ENCODE peak calls at places on chromosome 14, in six cellular contexts. O is osteoblast, G is pancreas, F is fibroblast of lung, L is sigmoid colon, P is A549. U is an unnamed sample. For H3K4me1, the result is how much of the 10 kb centered on the place peaks cover.

GRCh38 chr14:84591827-84592540 is 938.0 kb upstream of the FLRT2 start:
- DNase-seq in O (no peak), G (peak), F (no peak), L (no peak), P (no peak), U (no peak)

GRCh38 chr14:43795600-43796228 is 711.4 kb downstream of the FSCB start:
- DNase-seq in O (no peak), G (no peak), F (peak), L (no peak), P (no peak), U (no peak)

GRCh38 chr14:100159107-100159864 is at the start of gene DEGS2:
- DNase-seq in O (no peak), G (peak), F (no peak), L (no peak), P (peak), U (no peak)

GRCh38 chr14:36618641-36619040 is 36.2 kb upstream of the NKX2-8 start:
- DNase-seq in O (no peak), G (no peak), F (no peak), L (no peak), P (no peak), U (no peak)

GRCh38 chr14:59394268-59394667 is 70.9 kb downstream of the GPR135 start:
- DNase-seq in O (peak), G (no peak), F (no peak), L (no peak), P (no peak), U (no peak)

GRCh38 chr14:61627612-61628011 is 67.7 kb upstream of the HIF1A start:
- DNase-seq in O (no peak), G (no peak), F (no peak), L (no peak), P (no peak), U (no peak)

GRCh38 chr14:24171422-24172260 is at the start of gene REC8:
- DNase-seq in O (no peak), G (peak), F (peak), L (peak), P (no peak), U (no peak)

GRCh38 chr14:32203928-32204357 is 874 bp upstream of the RNU6-8 start:
- DNase-seq in O (no peak), G (peak), F (peak), L (peak), P (no peak), U (peak)

GRCh38 chr14:74954232-74954946 is 1.0 kb downstream of the PGF start:
- DNase-seq in O (peak), G (no peak), F (no peak), L (no peak), P (no peak), U (no peak)

GRCh38 chr14:23579739-23580138 is 1.1 kb upstream of the JPH4 start:
- DNase-seq in O (no peak), G (no peak), F (no peak), L (no peak), P (no peak), U (no peak)

GRCh38 chr14:52781629-52782028 is 9.8 kb downstream of the GNPNAT1 start:
- DNase-seq in O (no peak), G (no peak), F (no peak), L (no peak), P (no peak), U (no peak)

GRCh38 chr14:75697371-75697770 is 36.3 kb downstream of the TTLL5 start:
- DNase-seq in O (no peak), G (no peak), F (no peak), L (no peak), P (no peak), U (no peak)

DNA sequence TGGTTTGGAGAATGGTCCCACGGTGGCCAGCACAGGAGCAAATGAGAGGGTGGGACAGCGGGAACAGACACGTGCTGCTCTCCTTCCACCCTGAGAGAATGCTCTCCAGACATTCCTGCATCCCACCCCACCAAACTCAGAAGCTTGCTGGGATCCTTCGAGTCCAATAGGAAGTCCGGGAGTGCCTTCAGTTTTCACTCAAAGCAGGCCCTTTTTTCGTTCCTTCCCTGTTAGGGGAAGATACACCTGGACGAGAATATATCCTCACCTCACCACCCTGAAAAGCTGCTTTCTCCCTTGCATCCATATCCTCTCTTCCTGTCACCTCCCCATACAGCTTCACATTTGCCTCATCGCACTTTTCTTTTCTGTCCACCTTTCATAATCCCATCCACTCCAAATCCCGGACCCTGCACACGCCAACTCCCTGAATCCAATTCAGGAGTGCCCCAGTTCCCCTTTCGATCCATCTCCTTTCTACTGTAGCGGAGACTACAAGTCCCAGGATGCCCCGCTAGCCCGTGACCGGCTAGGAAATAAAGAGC is 2.4 kb downstream of the TMEM253 start:
- DNase-seq in O (peak), G (no peak), F (no peak), L (no peak), P (peak), U (no peak)
- H3K4me1 ChIP-seq in O (under half), G (under half), F (under half), L (under half), P (half or more), U (under half)

GRCh38 chr14:91267965-91268437 is 23.5 kb upstream of the GPR68 start:
- DNase-seq in O (no peak), G (no peak), F (no peak), L (no peak), P (no peak), U (no peak)

GRCh38 chr14:91271639-91272038 is 27.1 kb upstream of the GPR68 start:
- DNase-seq in O (no peak), G (no peak), F (no peak), L (no peak), P (no peak), U (no peak)

GRCh38 chr14:91269076-91269991 is 24.8 kb upstream of the GPR68 start:
- DNase-seq in O (peak), G (no peak), F (peak), L (no peak), P (no peak), U (no peak)

GRCh38 chr14:91270619-91271018 is 26.1 kb upstream of the GPR68 start:
- DNase-seq in O (no peak), G (no peak), F (no peak), L (no peak), P (no peak), U (no peak)

GRCh38 chr14:91270188-91270587 is 25.7 kb upstream of the GPR68 start:
- DNase-seq in O (no peak), G (no peak), F (no peak), L (no peak), P (no peak), U (no peak)
- TF ChIP-seq CTCF in O (no peak), G (no peak), F (no peak), L (no peak), P (no peak), U (no peak)

GRCh38 chr14:92726933-92727262 is 21.5 kb downstream of the LGMN start:
- DNase-seq in O (no peak), G (no peak), F (no peak), L (no peak), P (no peak), U (no peak)
- H3K4me3 ChIP-seq in O (no peak), G (no peak), F (no peak), L (no peak), P (no peak), U (no peak)

DNA sequence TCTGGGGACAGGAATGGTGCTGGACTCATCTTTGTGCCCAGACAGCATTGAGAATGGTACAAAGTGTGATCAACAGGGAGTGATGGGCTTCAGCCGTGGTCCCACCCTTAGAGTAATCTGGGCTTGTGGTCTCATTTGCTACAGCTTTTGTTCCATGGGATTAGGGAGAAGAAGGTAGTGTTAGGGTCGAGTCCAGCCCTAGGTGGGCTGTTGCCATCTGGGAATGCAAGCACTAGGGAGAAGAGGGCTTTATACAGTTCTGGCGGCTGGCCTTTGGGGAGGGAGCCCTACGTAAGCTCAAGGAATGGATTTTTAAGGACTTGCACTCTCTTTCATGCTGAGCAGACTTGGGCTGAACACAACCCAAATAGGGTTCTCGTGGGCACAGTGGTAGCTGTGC is 4.9 kb downstream of the PLEKHG3 start:
- DNase-seq in O (no peak), G (no peak), F (no peak), L (peak), P (no peak), U (no peak)
- H3K4me1 ChIP-seq in O (under half), G (under half), F (under half), L (under half), P (under half), U (under half)

GRCh38 chr14:67240978-67241415 is 238 bp upstream of the PALS1 start:
- DNase-seq in O (peak), G (peak), F (peak), L (peak), P (peak), U (peak)
- TF ChIP-seq CTCF in O (no peak), G (no peak), F (no peak), L (no peak), P (no peak), U (no peak)

DNA sequence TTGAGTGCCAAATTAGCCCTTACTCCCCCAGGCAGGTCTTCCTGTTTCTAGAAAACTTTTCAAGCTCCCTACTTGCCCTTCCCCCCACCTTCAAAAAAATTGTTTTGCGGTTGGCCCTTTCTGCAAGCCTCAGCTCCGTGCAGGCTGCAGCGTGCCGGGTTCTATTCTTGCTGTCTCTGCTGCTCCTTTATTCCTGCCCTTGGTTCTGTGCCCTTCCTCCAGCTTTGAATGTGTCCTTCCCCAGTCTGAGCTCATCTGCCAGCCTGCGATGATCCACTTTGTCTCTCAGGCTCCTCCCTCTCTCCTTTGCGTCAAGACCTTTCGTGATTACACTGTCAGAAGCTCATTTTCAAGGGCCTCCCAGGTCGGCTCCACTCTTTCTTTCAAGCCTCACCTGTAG is 98.6 kb downstream of the IRF2BPL start:
- DNase-seq in O (peak), G (no peak), F (no peak), L (peak), P (no peak), U (no peak)
- H3K4me3 ChIP-seq in O (no peak), G (no peak), F (no peak), L (no peak), P (no peak), U (no peak)

DNA sequence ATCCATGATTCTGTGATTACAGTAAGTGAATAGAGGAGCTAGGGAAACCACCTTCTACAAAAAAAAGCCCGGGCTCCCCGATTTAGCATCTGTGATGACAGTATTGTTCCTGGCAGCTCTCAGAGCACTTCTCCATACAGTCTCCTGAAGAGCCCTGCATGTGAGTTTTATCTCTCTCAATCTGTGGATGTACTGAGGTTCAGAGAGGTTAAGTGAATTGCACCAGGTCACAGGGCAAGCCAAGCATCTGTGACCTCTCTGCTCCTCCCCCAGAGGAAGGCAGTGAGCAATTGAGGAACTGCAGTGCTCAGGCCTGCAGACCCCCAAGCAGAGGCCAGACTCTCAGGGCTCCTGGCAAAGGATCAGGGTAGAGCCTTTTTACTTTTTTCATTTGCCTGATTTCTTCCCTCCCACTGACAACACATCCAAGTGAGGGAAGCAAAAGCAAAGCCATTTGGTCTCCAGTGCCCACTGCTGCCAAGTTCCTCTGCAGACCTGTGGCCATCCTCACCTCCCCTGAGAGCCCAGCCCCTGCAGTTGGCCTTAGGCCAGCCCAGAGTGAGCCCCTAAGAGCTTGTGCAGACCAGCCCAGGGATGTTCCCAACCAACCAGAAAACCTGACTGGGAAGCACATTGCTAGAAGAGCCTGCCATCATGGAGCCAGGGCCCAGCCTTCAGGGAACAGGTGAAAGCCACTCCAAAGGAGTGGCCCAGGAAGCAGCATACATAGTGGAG is 47.6 kb upstream of the PNMA1 start:
- DNase-seq in O (peak), G (no peak), F (no peak), L (peak), P (no peak), U (no peak)
- H3K4me1 ChIP-seq in O (under half), G (half or more), F (under half), L (under half), P (half or more), U (under half)

GRCh38 chr14:88729159-88729558 is 63.6 kb downstream of the EML5 start:
- DNase-seq in O (peak), G (no peak), F (peak), L (no peak), P (peak), U (no peak)
- TF ChIP-seq CTCF in O (peak), G (no peak), F (no peak), L (no peak), P (no peak), U (no peak)

GRCh38 chr14:35223927-35224326 is 68.3 kb upstream of the PSMA6 start:
- DNase-seq in O (no peak), G (no peak), F (peak), L (no peak), P (no peak), U (no peak)

GRCh38 chr14:35222324-35222723 is 69.9 kb upstream of the PSMA6 start:
- DNase-seq in O (no peak), G (no peak), F (no peak), L (no peak), P (no peak), U (no peak)

GRCh38 chr14:35224615-35225014 is 67.6 kb upstream of the PSMA6 start:
- DNase-seq in O (no peak), G (no peak), F (no peak), L (no peak), P (no peak), U (no peak)

GRCh38 chr14:35221462-35221861 is 70.7 kb upstream of the PSMA6 start:
- DNase-seq in O (no peak), G (no peak), F (no peak), L (no peak), P (no peak), U (no peak)

DNA sequence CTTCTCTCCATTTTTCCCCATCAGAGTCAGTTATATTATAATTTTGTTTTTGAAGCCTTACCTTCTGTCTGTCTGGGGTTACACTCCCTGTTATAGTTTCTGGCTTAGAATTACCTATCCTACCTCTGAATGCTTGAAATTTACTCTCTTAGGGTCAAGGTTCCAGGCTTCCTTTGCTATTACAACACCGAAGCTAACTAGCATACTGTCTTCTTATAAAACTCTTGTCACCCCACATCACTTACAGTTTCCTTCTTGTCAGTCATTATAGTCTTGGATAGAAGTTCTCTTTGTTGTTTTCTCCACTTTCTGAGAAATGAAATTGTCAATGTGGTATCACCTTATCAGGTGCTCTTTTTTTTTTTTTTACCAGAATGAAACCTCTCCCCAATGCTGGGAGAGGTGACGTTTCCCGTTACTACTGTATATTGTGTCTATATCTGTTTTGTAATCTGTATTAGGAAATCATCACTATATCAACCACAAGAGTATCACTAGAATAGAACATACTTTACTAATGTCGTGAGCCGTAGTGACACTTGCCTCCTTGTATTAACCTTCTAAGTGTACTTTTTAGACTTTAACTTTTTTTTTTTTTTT is 69.2 kb upstream of the PSMA6 start:
- DNase-seq in O (no peak), G (no peak), F (no peak), L (no peak), P (no peak), U (no peak)
- H3K4me3 ChIP-seq in O (no peak), G (no peak), F (no peak), L (no peak), P (no peak), U (no peak)